ENCODE peak calls at places on chromosome 21, in five cellular contexts. J is NCI-H2227 treated with DMSO at 0.1 percent for 48 hours; W is T-helper 2 cell; C is CD8-positive, alpha-beta T cell; S is right atrium auricular region. Z is an unnamed sample.

GRCh38 chr21:43333301-43334062 is 93.4 kb downstream of the SIK1 start:
- DNase-seq in J (no peak), S (peak), W (no peak), C (no peak), Z (peak)

GRCh38 chr21:40793057-40793456 is 53.9 kb downstream of the DSCAM start:
- DNase-seq in W (no peak), C (no peak), S (no peak), J (no peak), Z (no peak)

GRCh38 chr21:36792505-36792967 is 93.6 kb downstream of the SIM2 start:
- DNase-seq in C (no peak), J (no peak), W (no peak), S (peak), Z (no peak)

GRCh38 chr21:17725339-17725738 is 93.8 kb downstream of the C21orf91 start:
- DNase-seq in W (no peak), J (peak), S (no peak), C (no peak), Z (no peak)

GRCh38 chr21:32719085-32719484 is 8.7 kb downstream of the SYNJ1 start:
- DNase-seq in C (no peak), J (peak), W (no peak), S (no peak), Z (no peak)

GRCh38 chr21:45177039-45177438 is 102.7 kb downstream of the ADARB1 start:
- DNase-seq in S (no peak), J (no peak), W (no peak), C (no peak), Z (no peak)

GRCh38 chr21:42163511-42163863 is 55.5 kb upstream of the ABCG1 start:
- DNase-seq in C (no peak), J (no peak), S (no peak), W (no peak), Z (no peak)

GRCh38 chr21:42941696-42942085 is 16.3 kb upstream of the ERVH48-1 start:
- DNase-seq in W (no peak), C (no peak), S (no peak), J (no peak), Z (no peak)

GRCh38 chr21:44939532-44940115 is at the start of gene SLX9:
- DNase-seq in J (peak), W (peak), S (no peak), C (peak), Z (no peak)

GRCh38 chr21:17359781-17360180 is 153.1 kb upstream of the CXADR start:
- DNase-seq in S (no peak), W (no peak), J (no peak), C (no peak), Z (no peak)

GRCh38 chr21:46067505-46068201 is 30.3 kb upstream of the COL6A2 start:
- DNase-seq in S (peak), J (no peak), C (peak), W (no peak), Z (no peak)

GRCh38 chr21:42395302-42395701 is 550 bp downstream of the TMPRSS3 start:
- DNase-seq in J (no peak), C (no peak), S (no peak), W (no peak), Z (no peak)

GRCh38 chr21:33023574-33024277 is 2.0 kb upstream of the OLIG2 start:
- DNase-seq in C (no peak), W (no peak), J (no peak), S (no peak), Z (no peak)